ENCODE peak calls at places on chromosome 21, in seven cellular contexts. G, R, W, F, S, J and M are unnamed samples.

GRCh38 chr21:41234574-41234973 is 66.6 kb downstream of the BACE2 start:
- DNase-seq in R (peak; percentile 54), G (no peak), S (no peak), F (no peak), J (no peak), W (no peak), M (no peak)

GRCh38 chr21:19322360-19322759 is 918.8 kb upstream of the TMPRSS15 start:
- DNase-seq in R (no peak), J (no peak), W (no peak), S (no peak), F (no peak), G (no peak), M (no peak)

GRCh38 chr21:34989337-34990151 is 59.6 kb downstream of the RUNX1 start:
- DNase-seq in W (no peak), R (no peak), J (no peak), G (no peak), F (no peak), S (no peak), M (no peak)

GRCh38 chr21:46634966-46635323 is 529 bp upstream of the PRMT2 start:
- DNase-seq in J (peak; percentile 89), G (no peak), S (no peak), W (peak; percentile 77), R (peak; percentile 90), F (no peak), M (peak; percentile 81)

GRCh38 chr21:35159881-35160280 is 110.8 kb upstream of the RUNX1 start:
- DNase-seq in J (no peak), S (no peak), R (peak; percentile 1), F (no peak), W (peak; percentile 20), G (no peak), M (no peak)

GRCh38 chr21:35360870-35361570 is 311.9 kb upstream of the RUNX1 start:
- DNase-seq in G (no peak), J (no peak), R (no peak), F (no peak), S (no peak), W (no peak), M (no peak)

GRCh38 chr21:44024895-44025353 is 12.8 kb downstream of the TRAPPC10 start:
- DNase-seq in F (peak; percentile 43), W (peak; percentile 52), J (peak; percentile 32), R (peak; percentile 32), G (no peak), S (peak; percentile 69), M (peak; percentile 23)

GRCh38 chr21:27590271-27590670 is 623.4 kb upstream of the ADAMTS5 start:
- DNase-seq in G (no peak), R (peak; percentile 13), F (no peak), S (peak; percentile 32), J (no peak), W (peak; percentile 77), M (no peak)

GRCh38 chr21:45290948-45291612 is 3.4 kb upstream of the POFUT2 start:
- DNase-seq in F (no peak), R (no peak), W (peak; percentile 47), J (peak; percentile 63), G (no peak), S (no peak), M (no peak)

GRCh38 chr21:44695176-44695575 is 1.8 kb upstream of the KRTAP10-12 start:
- DNase-seq in R (no peak), S (no peak), F (no peak), W (no peak), J (no peak), G (no peak), M (no peak)

GRCh38 chr21:44710756-44711326 is 531 bp downstream of the TSPEAR start:
- DNase-seq in W (no peak), S (no peak), G (no peak), R (no peak), F (no peak), J (peak; percentile 62), M (no peak)

GRCh38 chr21:33799378-33800090 is 116.1 kb downstream of the ATP5PO start:
- DNase-seq in W (no peak), S (peak; percentile 53), R (no peak), J (no peak), F (no peak), G (no peak), M (no peak)

GRCh38 chr21:38811257-38811656 is 5.5 kb downstream of the ETS2 start:
- DNase-seq in G (no peak), J (no peak), S (no peak), W (peak; percentile 64), F (no peak), R (peak; percentile 82), M (no peak)

GRCh38 chr21:41899431-41900202 is 20.5 kb upstream of the PRDM15 start:
- DNase-seq in J (no peak), S (no peak), F (no peak), W (no peak), G (no peak), R (no peak), M (no peak)

GRCh38 chr21:45410151-45410864 is 5.3 kb downstream of the COL18A1 start:
- DNase-seq in F (no peak), R (no peak), S (peak; percentile 47), W (no peak), J (no peak), G (no peak), M (no peak)

GRCh38 chr21:42845296-42845965 is 33.9 kb downstream of the WDR4 start:
- DNase-seq in F (peak; percentile 23), R (peak; percentile 35), W (no peak), S (peak; percentile 67), J (no peak), G (no peak), M (peak; percentile 48)

GRCh38 chr21:45992311-45993209 is 11.0 kb downstream of the COL6A1 start:
- DNase-seq in W (no peak), S (peak; percentile 54), J (no peak), R (no peak), G (no peak), F (no peak), M (no peak)

GRCh38 chr21:22791986-22792560 is 1793.9 kb downstream of the NCAM2 start:
- DNase-seq in R (peak; percentile 52), J (peak; percentile 84), G (no peak), F (peak; percentile 0), W (peak; percentile 46), S (no peak), M (no peak)

GRCh38 chr21:25929859-25930520 is 195.2 kb downstream of the GABPA start:
- DNase-seq in R (peak; percentile 37), S (no peak), F (peak; percentile 32), W (no peak), G (no peak), J (peak; percentile 21), M (no peak)

GRCh38 chr21:28385845-28386244 is 606.8 kb downstream of the LTN1 start:
- DNase-seq in S (no peak), W (no peak), G (no peak), R (no peak), F (no peak), J (no peak), M (no peak)

GRCh38 chr21:17613242-17613676 is 558 bp upstream of the BTG3 start:
- DNase-seq in J (peak; percentile 42), S (peak; percentile 56), R (peak; percentile 7), F (no peak), W (peak; percentile 9), G (peak; percentile 6), M (no peak)

GRCh38 chr21:39048064-39048463 is 135.2 kb downstream of the PSMG1 start:
- DNase-seq in W (no peak), J (peak; percentile 85), G (no peak), S (no peak), R (peak; percentile 57), F (no peak), M (no peak)

GRCh38 chr21:15768853-15769252 is 39.1 kb downstream of the USP25 start:
- DNase-seq in J (no peak), W (no peak), S (no peak), R (no peak), F (no peak), G (no peak), M (no peak)

GRCh38 chr21:23021481-23021880 is 2023.3 kb downstream of the NCAM2 start:
- DNase-seq in W (no peak), R (no peak), F (no peak), S (no peak), G (no peak), J (no peak), M (no peak)

GRCh38 chr21:44802396-44803153 is 955 bp upstream of the UBE2G2 start:
- DNase-seq in R (no peak), S (no peak), F (no peak), W (no peak), G (no peak), J (peak; percentile 33), M (no peak)

GRCh38 chr21:41703857-41704501 is 62.9 kb downstream of the RIPK4 start:
- DNase-seq in W (no peak), G (no peak), R (no peak), S (no peak), J (peak; percentile 83), F (no peak), M (no peak)

GRCh38 chr21:43884861-43885370 is 19.9 kb downstream of the AGPAT3 start:
- DNase-seq in G (no peak), R (no peak), S (peak; percentile 63), F (no peak), W (no peak), J (no peak), M (no peak)

GRCh38 chr21:45536301-45537081 is 5.7 kb downstream of the SLC19A1 start:
- DNase-seq in S (peak; percentile 26), W (no peak), F (no peak), R (no peak), J (no peak), G (no peak), M (no peak)

GRCh38 chr21:44049606-44050005 is 37.5 kb downstream of the TRAPPC10 start:
- DNase-seq in R (peak; percentile 57), G (no peak), J (no peak), S (no peak), W (no peak), F (no peak), M (no peak)

GRCh38 chr21:15614757-15615156 is 115.0 kb upstream of the USP25 start:
- DNase-seq in F (no peak), G (no peak), J (peak; percentile 26), R (no peak), S (no peak), W (no peak), M (no peak)

GRCh38 chr21:45380566-45380965 is 24.4 kb upstream of the COL18A1 start:
- DNase-seq in J (no peak), W (no peak), G (no peak), S (peak; percentile 15), R (no peak), F (no peak), M (no peak)

GRCh38 chr21:39115659-39116235 is 67.5 kb downstream of the PSMG1 start:
- DNase-seq in R (no peak), S (no peak), W (no peak), J (no peak), F (no peak), G (no peak), M (no peak)

GRCh38 chr21:28207776-28208175 is 784.9 kb downstream of the LTN1 start:
- DNase-seq in G (no peak), F (no peak), W (peak; percentile 78), J (no peak), R (no peak), S (no peak), M (no peak)